ENCODE peak calls at places on chromosomes 2 and 18, in six cellular contexts. O is GM23338; V is GM04504; H is stimulated activated CD4-positive, alpha-beta T cell treated with anti-CD3 and anti-CD28 coated beads, TNF-alpha, amount 100 ng/mL, for 48 hours; J is activated T-cell treated with anti-CD3 and anti-CD28 coated beads for 24 hours; P is CD8-positive, alpha-beta memory T cell. E is an unnamed sample.

GRCh38 chr18:57983472-57983871 is 60.6 kb upstream of the NEDD4L start:
- DNase-seq in O (no peak), V (no peak), H (no peak), J (no peak), P (no peak), E (no peak)

GRCh38 chr2:152730591-152731333 is 12.3 kb downstream of the ARL6IP6 start:
- DNase-seq in O (no peak), V (no peak), H (no peak), J (no peak), P (peak), E (peak)

GRCh38 chr2:229921101-229921891 is 513 bp downstream of the TRIP12 start:
- DNase-seq in O (peak), V (peak), H (peak), J (peak), P (peak), E (peak)

GRCh38 chr2:158600155-158600802 is 143.5 kb downstream of the PKP4 start:
- DNase-seq in O (no peak), V (peak), H (no peak), J (no peak), P (no peak), E (no peak)

GRCh38 chr2:27704342-27704876 is 40.7 kb downstream of the SLC4A1AP start:
- DNase-seq in O (no peak), V (no peak), H (no peak), J (no peak), P (no peak), E (no peak)

GRCh38 chr2:232406556-232407310 is at the start of gene ALPG:
- DNase-seq in O (peak), V (no peak), H (no peak), J (no peak), P (no peak), E (no peak)

GRCh38 chr2:63590621-63591408 is 2.1 kb downstream of the MDH1 start:
- DNase-seq in O (no peak), V (no peak), H (no peak), J (no peak), P (no peak), E (no peak)

GRCh38 chr2:65339648-65340047 is 92.8 kb downstream of the SPRED2 start:
- DNase-seq in O (no peak), V (no peak), H (no peak), J (no peak), P (no peak), E (no peak)

GRCh38 chr2:234479465-234479864 is 17.4 kb downstream of the ARL4C start:
- DNase-seq in O (no peak), V (no peak), H (no peak), J (no peak), P (no peak), E (no peak)

GRCh38 chr2:60385648-60386047 is 167.8 kb downstream of the BCL11A start:
- DNase-seq in O (no peak), V (no peak), H (no peak), J (no peak), P (no peak), E (no peak)

GRCh38 chr2:100796499-100797100 is 23.3 kb upstream of the NPAS2 start:
- DNase-seq in O (no peak), V (no peak), H (no peak), J (no peak), P (no peak), E (no peak)

GRCh38 chr2:191304939-191305875 is 60.0 kb downstream of the MYO1B start:
- DNase-seq in O (no peak), V (peak), H (no peak), J (no peak), P (no peak), E (no peak)

GRCh38 chr2:111048856-111049551 is 71.7 kb upstream of the BCL2L11 start:
- DNase-seq in O (no peak), V (no peak), H (no peak), J (no peak), P (no peak), E (no peak)

GRCh38 chr2:64930159-64930558 is 59.0 kb upstream of the SLC1A4 start:
- DNase-seq in O (no peak), V (no peak), H (no peak), J (no peak), P (no peak), E (no peak)

GRCh38 chr2:170255971-170256370 is 78.0 kb downstream of the MYO3B start:
- DNase-seq in O (no peak), V (peak), H (no peak), J (no peak), P (no peak), E (no peak)

GRCh38 chr2:200159829-200160781 is 146.4 kb upstream of the SPATS2L start:
- DNase-seq in O (no peak), V (no peak), H (no peak), J (no peak), P (no peak), E (no peak)

E was measured in T-helper 17 cell.